ENCODE peak calls at places on chromosome 15, in six cellular contexts. I, X, W, O, T and V are unnamed samples.

GRCh38 chr15:92158426-92158825 is 235.3 kb upstream of the ST8SIA2 start:
- DNase-seq in I (no peak), X (no peak), W (no peak), O (no peak), T (peak), V (no peak)

GRCh38 chr15:64775551-64776401 is at the start of gene RBPMS2:
- DNase-seq in I (no peak), X (peak), W (peak), O (no peak), T (no peak), V (no peak)

GRCh38 chr15:63978511-63979226 is 67.6 kb downstream of the DAPK2 start:
- DNase-seq in I (no peak), X (no peak), W (no peak), O (no peak), T (no peak), V (no peak)

GRCh38 chr15:78906310-78906608 is 33.6 kb downstream of the MORF4L1 start:
- DNase-seq in I (peak), X (no peak), W (no peak), O (no peak), T (no peak), V (no peak)

GRCh38 chr15:90478981-90479481 is 50.7 kb upstream of the CRTC3 start:
- DNase-seq in I (no peak), X (no peak), W (no peak), O (no peak), T (no peak), V (no peak)

GRCh38 chr15:97929456-97930229 is 30.9 kb upstream of the ARRDC4 start:
- DNase-seq in I (no peak), X (no peak), W (no peak), O (no peak), T (no peak), V (no peak)

GRCh38 chr15:57631386-57632110 is 39.8 kb downstream of the MYZAP start:
- DNase-seq in I (no peak), X (no peak), W (no peak), O (no peak), T (no peak), V (no peak)

GRCh38 chr15:93050648-93051047 is 38.4 kb downstream of the RGMA start:
- DNase-seq in I (no peak), X (no peak), W (no peak), O (no peak), T (no peak), V (no peak)

GRCh38 chr15:97014001-97014400 is 683.5 kb downstream of the NR2F2 start:
- DNase-seq in I (no peak), X (no peak), W (no peak), O (no peak), T (no peak), V (no peak)

GRCh38 chr15:40420071-40420713 is 14.6 kb downstream of the IVD start:
- DNase-seq in I (no peak), X (no peak), W (no peak), O (no peak), T (no peak), V (no peak)

GRCh38 chr15:72785452-72786243 is 2.1 kb upstream of the ADPGK start:
- DNase-seq in I (no peak), X (no peak), W (no peak), O (no peak), T (no peak), V (no peak)

GRCh38 chr15:95591270-95591669 is 739.2 kb upstream of the NR2F2 start:
- DNase-seq in I (no peak), X (no peak), W (no peak), O (no peak), T (no peak), V (no peak)

GRCh38 chr15:58291848-58292247 is 139.9 kb upstream of the LIPC start:
- DNase-seq in I (no peak), X (no peak), W (no peak), O (no peak), T (no peak), V (no peak)

GRCh38 chr15:31262901-31263671 is 63.5 kb upstream of the KLF13 start:
- DNase-seq in I (no peak), X (no peak), W (no peak), O (no peak), T (peak), V (peak)

GRCh38 chr15:89982315-89983055 is 18.6 kb upstream of the ZNF710 start:
- DNase-seq in I (no peak), X (no peak), W (no peak), O (no peak), T (no peak), V (no peak)

GRCh38 chr15:49860101-49860500 is 239.3 kb downstream of the DTWD1 start:
- DNase-seq in I (no peak), X (no peak), W (no peak), O (no peak), T (no peak), V (no peak)

GRCh38 chr15:36590838-36591237 is 11.4 kb downstream of the CDIN1 start:
- DNase-seq in I (no peak), X (no peak), W (no peak), O (no peak), T (no peak), V (no peak)

GRCh38 chr15:56736881-56737707 is 3.8 kb upstream of the ZNF280D start:
- DNase-seq in I (no peak), X (no peak), W (no peak), O (no peak), T (no peak), V (no peak)

GRCh38 chr15:70339551-70340517 is 242.1 kb upstream of the TLE3 start:
- DNase-seq in I (no peak), X (no peak), W (no peak), O (no peak), T (no peak), V (no peak)

GRCh38 chr15:70341566-70341965 is 243.8 kb upstream of the TLE3 start:
- DNase-seq in I (no peak), X (no peak), W (no peak), O (no peak), T (no peak), V (no peak)

GRCh38 chr15:70334286-70334685 is 236.6 kb upstream of the TLE3 start:
- DNase-seq in I (no peak), X (no peak), W (no peak), O (no peak), T (no peak), V (no peak)

GRCh38 chr15:70336425-70337009 is 238.8 kb upstream of the TLE3 start:
- DNase-seq in I (no peak), X (no peak), W (no peak), O (no peak), T (no peak), V (no peak)

DNA sequence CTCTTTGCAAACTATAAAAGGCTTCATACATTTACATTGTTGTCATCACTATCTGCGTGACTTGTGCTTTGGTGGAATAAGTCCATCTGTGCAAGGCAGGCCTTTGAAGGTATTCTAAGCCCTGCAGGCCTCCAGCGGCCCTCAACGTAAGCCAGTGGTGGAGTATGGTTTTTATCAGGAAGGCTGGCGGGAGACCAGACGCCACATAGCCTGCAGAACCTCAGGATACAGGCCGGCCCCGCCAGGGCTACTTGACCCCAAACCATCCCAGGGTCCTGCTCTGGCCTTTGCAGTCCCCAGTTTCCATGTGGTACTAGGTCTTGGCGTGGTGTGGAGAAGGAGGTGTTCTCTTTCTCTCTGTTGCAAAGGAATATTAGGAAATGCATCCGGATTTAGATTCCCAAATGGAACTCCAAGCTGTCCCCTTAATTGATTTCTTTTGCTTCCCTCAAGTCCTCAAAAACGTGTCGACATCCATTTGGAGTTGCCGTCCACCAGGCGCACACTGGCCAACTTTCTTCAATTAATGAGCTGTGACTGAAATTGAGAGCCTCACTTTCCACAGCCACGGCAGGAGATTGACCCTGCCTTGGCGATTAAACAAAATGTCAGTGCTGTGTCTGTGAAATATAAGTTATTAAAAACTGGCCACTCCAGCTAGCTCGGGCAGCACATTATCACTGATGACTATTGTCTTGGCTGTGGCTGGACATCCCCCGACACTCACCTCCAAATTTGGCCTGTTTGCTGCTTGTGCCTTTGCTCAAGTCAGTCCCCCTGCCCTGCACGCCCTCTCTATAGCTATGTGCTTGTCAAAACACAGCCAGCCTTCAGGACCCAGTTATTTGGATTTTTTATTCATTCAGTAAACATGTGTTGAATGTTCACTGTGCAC is 239.8 kb upstream of the TLE3 start:
- DNase-seq in I (no peak), X (no peak), W (no peak), O (no peak), T (no peak), V (no peak)
- TF ChIP-seq POLR2AphosphoS5 in I (no peak), X (no peak), W (no peak), O (no peak), T (no peak), V (no peak)

GRCh38 chr15:48842501-48842900 is 31.6 kb upstream of the CEP152 start:
- DNase-seq in I (no peak), X (no peak), W (no peak), O (no peak), T (no peak), V (no peak)
- TF ChIP-seq TAF1 in I (no peak), X (no peak), W (no peak), O (no peak), T (no peak), V (no peak)

DNA sequence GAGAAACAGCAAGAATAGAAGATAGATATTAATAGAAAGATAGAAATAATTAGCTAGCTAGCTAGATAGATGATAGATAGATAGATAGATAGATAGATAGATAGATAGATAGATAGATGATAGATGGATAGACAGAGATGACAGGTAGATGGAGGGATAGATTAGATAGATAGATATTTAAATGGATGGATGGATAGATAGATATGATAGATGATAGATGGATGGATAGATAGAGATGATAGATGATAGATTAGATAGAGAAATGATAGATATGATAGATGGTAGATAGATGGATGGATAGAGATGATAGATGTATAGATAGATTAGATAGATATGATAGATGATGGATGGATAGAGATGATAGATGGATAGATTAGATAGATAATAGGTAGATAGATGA is 8.3 kb upstream of the ATP10A start:
- DNase-seq in I (no peak), X (no peak), W (no peak), O (no peak), T (no peak), V (no peak)
- TF ChIP-seq POLR2A in I (no peak), X (no peak), W (no peak), O (no peak), T (no peak), V (no peak)

GRCh38 chr15:44084728-44085127 is 110.3 kb downstream of the FRMD5 start:
- DNase-seq in I (no peak), X (no peak), W (no peak), O (no peak), T (no peak), V (no peak)

GRCh38 chr15:44092221-44092620 is 102.8 kb downstream of the FRMD5 start:
- DNase-seq in I (no peak), X (no peak), W (no peak), O (no peak), T (no peak), V (no peak)

GRCh38 chr15:44082558-44083151 is 112.4 kb downstream of the FRMD5 start:
- DNase-seq in I (no peak), X (no peak), W (no peak), O (no peak), T (no peak), V (no peak)

GRCh38 chr15:44084171-44084570 is 110.9 kb downstream of the FRMD5 start:
- DNase-seq in I (no peak), X (no peak), W (no peak), O (no peak), T (no peak), V (no peak)

DNA sequence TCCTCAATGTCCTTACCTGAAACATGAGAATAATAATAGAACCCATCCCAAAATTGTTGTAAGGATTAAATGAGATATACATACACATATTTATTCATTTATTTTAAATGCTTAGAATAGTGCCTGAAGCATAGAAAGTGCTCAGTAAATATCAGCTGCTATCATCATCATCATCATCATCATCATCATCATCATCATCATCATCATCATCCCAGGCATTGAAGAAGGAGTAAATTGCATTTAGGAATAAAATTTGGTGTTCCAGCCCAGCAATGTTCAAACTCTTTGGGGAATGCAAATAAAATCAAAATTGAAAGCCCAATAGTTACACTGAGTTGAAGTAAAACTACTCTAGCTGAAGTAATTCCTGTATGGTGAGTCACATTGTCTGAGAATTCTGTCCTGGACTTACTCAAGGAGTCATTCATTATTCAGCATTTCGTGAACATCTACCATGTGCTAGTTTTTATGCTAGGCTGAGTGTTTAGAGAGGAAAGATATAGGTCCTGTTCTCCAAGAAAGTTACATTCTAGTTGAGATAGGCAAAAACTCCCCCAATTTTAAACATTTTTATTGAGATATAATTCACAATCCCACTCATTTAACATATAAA is 107.4 kb downstream of the FRMD5 start:
- DNase-seq in I (no peak), X (no peak), W (no peak), O (no peak), T (no peak), V (no peak)
- TF ChIP-seq POLR2AphosphoS5 in I (no peak), X (no peak), W (no peak), O (no peak), T (no peak), V (no peak)

GRCh38 chr15:71296032-71296686 is 180.9 kb downstream of the THSD4 start:
- DNase-seq in I (no peak), X (no peak), W (no peak), O (no peak), T (no peak), V (no peak)
- TF ChIP-seq TAF1 in I (no peak), X (no peak), W (no peak), O (no peak), T (no peak), V (no peak)

DNA sequence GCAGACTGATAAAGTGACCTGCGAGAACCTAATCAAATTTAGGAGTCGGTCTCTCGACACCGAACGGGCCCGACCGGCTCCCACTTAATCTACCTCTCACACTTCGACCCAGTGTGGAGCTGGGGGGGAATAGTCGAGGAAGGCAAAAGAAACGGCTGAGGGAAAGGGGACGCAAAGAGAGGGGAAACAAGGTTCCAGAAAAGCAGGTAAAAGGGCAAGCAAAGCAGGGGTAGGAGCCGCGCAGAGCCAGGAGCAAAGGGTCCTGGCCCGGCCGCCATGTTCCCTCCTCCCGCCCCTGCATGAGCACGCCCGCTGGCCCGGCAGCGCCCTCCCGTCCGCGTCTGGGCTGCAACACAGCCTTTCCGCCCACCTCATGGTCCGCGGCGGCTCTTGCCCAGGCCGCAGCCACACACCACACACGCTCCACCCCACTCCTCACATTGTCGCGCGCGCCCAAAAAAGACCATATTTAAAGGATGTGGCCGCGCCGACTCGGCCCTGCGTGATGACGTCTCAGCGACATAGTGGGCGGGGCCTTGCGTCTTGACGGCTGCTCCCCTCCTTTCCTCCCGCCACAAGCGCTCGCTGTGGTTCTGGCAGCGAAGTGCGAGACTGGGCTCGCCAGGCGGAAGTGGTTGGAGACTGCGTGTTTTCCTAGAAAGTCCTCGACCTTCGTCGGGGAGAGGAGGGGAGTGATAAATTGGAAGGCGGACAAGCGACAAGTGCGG is at the start of gene ICE2:
- DNase-seq in I (peak), X (peak), W (peak), O (peak), T (peak), V (peak)
- TF ChIP-seq POLR2A in I (peak), X (peak), W (peak), O (peak), T (peak), V (peak)

GRCh38 chr15:74365619-74366445 is 1.6 kb downstream of the CYP11A1 start:
- DNase-seq in I (peak), X (no peak), W (no peak), O (no peak), T (no peak), V (no peak)
- TF ChIP-seq POLR2AphosphoS5 in I (no peak), X (no peak), W (no peak), O (peak), T (no peak), V (no peak)